ENCODE peak calls at places on chromosome 14, in five cellular contexts. D is right atrium auricular region, C is AG10803, H is MM.1S, V is hypothalamus. A is an unnamed sample.

GRCh38 chr14:87944987-87945604 is 47.9 kb downstream of the GALC start:
- DNase-seq in D (no peak), C (peak), H (peak), V (no peak), A (no peak)

GRCh38 chr14:60926002-60926401 is 54.9 kb downstream of the TRMT5 start:
- DNase-seq in D (no peak), C (no peak), H (no peak), V (no peak), A (no peak)

GRCh38 chr14:28635387-28635786 is 131.2 kb upstream of the FOXG1 start:
- DNase-seq in D (no peak), C (peak), H (peak), V (no peak), A (no peak)

GRCh38 chr14:29858299-29858698 is 69.3 kb downstream of the PRKD1 start:
- DNase-seq in D (no peak), C (no peak), H (peak), V (no peak), A (no peak)

GRCh38 chr14:32366256-32366655 is 37.2 kb downstream of the AKAP6 start:
- DNase-seq in D (no peak), C (peak), H (no peak), V (peak), A (no peak)

GRCh38 chr14:24952851-24953666 is 96.9 kb downstream of the STXBP6 start:
- DNase-seq in D (no peak), C (no peak), H (no peak), V (no peak), A (no peak)

GRCh38 chr14:47278233-47278842 is 397.1 kb downstream of the MDGA2 start:
- DNase-seq in D (no peak), C (no peak), H (peak), V (peak), A (no peak)

GRCh38 chr14:105205718-105206208 is 24.7 kb upstream of the NUDT14 start:
- DNase-seq in D (no peak), C (no peak), H (no peak), V (no peak), A (no peak)

GRCh38 chr14:94124582-94125377 is 4.6 kb downstream of the IFI27L2 start:
- DNase-seq in D (peak), C (no peak), H (no peak), V (no peak), A (peak)

GRCh38 chr14:23454445-23454856 is 15.1 kb upstream of the NGDN start:
- DNase-seq in D (no peak), C (no peak), H (no peak), V (no peak), A (no peak)

GRCh38 chr14:78152246-78153068 is 17.7 kb upstream of the NRXN3 start:
- DNase-seq in D (no peak), C (no peak), H (no peak), V (no peak), A (no peak)

GRCh38 chr14:93028724-93029076 is 87.0 kb downstream of the ITPK1 start:
- DNase-seq in D (no peak), C (no peak), H (no peak), V (no peak), A (no peak)

GRCh38 chr14:50926851-50927386 is 17.4 kb downstream of the PYGL start:
- DNase-seq in D (no peak), C (no peak), H (no peak), V (no peak), A (peak)